ENCODE peak calls at places on chromosomes 16 and 17, in six cellular contexts. X is NCI-H1105 treated with DMSO at 0.1 percent for 48 hours; A is central memory CD4-positive, alpha-beta T cell; K is head of caudate nucleus; E is activated CD4-positive, CD25-positive, alpha-beta regulatory T cell; Y is NCI-H510A treated with DMSO at 0.1 percent for 48 hours. G is an unnamed sample.

GRCh38 chr17:63579633-63580032 is 21.1 kb upstream of the TACO1 start:
- DNase-seq in X (no peak), A (no peak), K (no peak), E (no peak), Y (peak; percentile 79), G (no peak)

GRCh38 chr17:4142107-4142900 is 526 bp downstream of the ZZEF1 start:
- DNase-seq in X (no peak), A (no peak), K (peak; percentile 32), E (peak; percentile 44), Y (no peak), G (no peak)

GRCh38 chr17:1030684-1031557 is 34.0 kb downstream of the TIMM22 start:
- DNase-seq in X (no peak), A (no peak), K (no peak), E (no peak), Y (no peak), G (no peak)

GRCh38 chr17:70375406-70375805 is 206.1 kb downstream of the KCNJ2 start:
- DNase-seq in X (no peak), A (no peak), K (no peak), E (no peak), Y (no peak), G (peak; percentile 27)

GRCh38 chr16:24883714-24884151 is 38.0 kb downstream of the SLC5A11 start:
- DNase-seq in X (no peak), A (no peak), K (no peak), E (no peak), Y (no peak), G (no peak)

GRCh38 chr16:65746941-65747340 is 619.5 kb upstream of the CDH5 start:
- DNase-seq in X (no peak), A (no peak), K (no peak), E (no peak), Y (no peak), G (no peak)

GRCh38 chr17:80445152-80446110 is 30.5 kb downstream of the ENDOV start:
- DNase-seq in X (no peak), A (no peak), K (peak; percentile 70), E (no peak), Y (no peak), G (no peak)

GRCh38 chr16:24013733-24014645 is 178.2 kb downstream of the PRKCB start:
- DNase-seq in X (peak; percentile 33), A (peak; percentile 64), K (peak; percentile 24), E (peak; percentile 17), Y (no peak), G (no peak)

GRCh38 chr16:10749680-10750035 is 6.0 kb downstream of the NUBP1 start:
- DNase-seq in X (no peak), A (no peak), K (no peak), E (no peak), Y (no peak), G (no peak)

GRCh38 chr17:535165-535564 is 179.5 kb downstream of the VPS53 start:
- DNase-seq in X (no peak), A (no peak), K (no peak), E (no peak), Y (no peak), G (peak; percentile 35)

GRCh38 chr17:8593276-8593675 is 37.2 kb downstream of the MYH10 start:
- DNase-seq in X (no peak), A (no peak), K (no peak), E (no peak), Y (no peak), G (no peak)

GRCh38 chr17:17837966-17838962 is 1.5 kb upstream of the SREBF1 start:
- DNase-seq in X (peak; percentile 32), A (no peak), K (peak; percentile 75), E (no peak), Y (peak; percentile 61), G (peak; percentile 15)

GRCh38 chr16:46844771-46845170 is 13.8 kb upstream of the C16orf87 start:
- DNase-seq in X (no peak), A (no peak), K (no peak), E (no peak), Y (no peak), G (no peak)

GRCh38 chr16:11972128-11972527 is 4.4 kb upstream of the SNX29 start:
- DNase-seq in X (no peak), A (no peak), K (peak; percentile 47), E (no peak), Y (no peak), G (no peak)

GRCh38 chr17:48048321-48049140 is at the start of gene NFE2L1:
- DNase-seq in X (peak; percentile 49), A (no peak), K (peak; percentile 78), E (no peak), Y (peak; percentile 98), G (peak; percentile 91)

GRCh38 chr17:38431343-38432145 is 3.3 kb downstream of the ARHGAP23 start:
- DNase-seq in X (no peak), A (no peak), K (peak; percentile 96), E (no peak), Y (no peak), G (no peak)

GRCh38 chr17:45092932-45093430 is 31.9 kb downstream of the NMT1 start:
- DNase-seq in X (no peak), A (no peak), K (peak; percentile 93), E (no peak), Y (no peak), G (no peak)

GRCh38 chr17:38596651-38597050 is 9.1 kb downstream of the SRCIN1 start:
- DNase-seq in X (no peak), A (no peak), K (no peak), E (no peak), Y (no peak), G (no peak)

GRCh38 chr16:3121843-3122467 is 9.6 kb downstream of the ZNF205 start:
- DNase-seq in X (peak; percentile 36), A (no peak), K (no peak), E (no peak), Y (no peak), G (no peak)

GRCh38 chr17:37148171-37148570 is 199.4 kb downstream of the AATF start:
- DNase-seq in X (no peak), A (no peak), K (no peak), E (no peak), Y (no peak), G (no peak)

GRCh38 chr16:5820472-5820871 is 722.9 kb upstream of the EEF2KMT start:
- DNase-seq in X (no peak), A (no peak), K (peak; percentile 22), E (no peak), Y (no peak), G (no peak)

GRCh38 chr16:19108409-19109287 is 5.1 kb upstream of the ITPRIPL2 start:
- DNase-seq in X (no peak), A (no peak), K (no peak), E (no peak), Y (no peak), G (no peak)

G was measured in NCI-H1417.